ENCODE peak calls at places on chromosomes 11 and 22, in six cellular contexts. B, M, Z, N, H and U are unnamed samples.

GRCh38 chr11:129319751-129320150 is 55.9 kb upstream of the BARX2 start:
- DNase-seq in B (no peak), M (no peak), Z (no peak), N (no peak), H (no peak), U (no peak)

GRCh38 chr11:79336740-79337517 is 103.9 kb downstream of the TENM4 start:
- DNase-seq in B (no peak), M (no peak), Z (no peak), N (no peak), H (no peak), U (no peak)

GRCh38 chr11:78654071-78654470 is 79.4 kb upstream of the NARS2 start:
- DNase-seq in B (no peak), M (no peak), Z (no peak), N (no peak), H (no peak), U (no peak)

GRCh38 chr11:130772266-130773227 is 143.7 kb downstream of the SNX19 start:
- DNase-seq in B (no peak), M (no peak), Z (peak), N (peak), H (peak), U (peak)

GRCh38 chr11:43819926-43820325 is 60.7 kb upstream of the ALKBH3 start:
- DNase-seq in B (no peak), M (no peak), Z (no peak), N (no peak), H (no peak), U (no peak)

GRCh38 chr11:86978247-86978646 is 23.1 kb upstream of the FZD4 start:
- DNase-seq in B (no peak), M (no peak), Z (peak), N (no peak), H (peak), U (peak)

GRCh38 chr22:30426395-30427353 is 1.1 kb downstream of the MTFP1 start:
- DNase-seq in B (peak), M (peak), Z (peak), N (peak), H (peak), U (peak)

GRCh38 chr11:12195773-12196172 is 85.4 kb downstream of the MICAL2 start:
- DNase-seq in B (no peak), M (no peak), Z (no peak), N (no peak), H (no peak), U (no peak)

GRCh38 chr11:2690261-2690575 is 9.6 kb downstream of the KCNQ1OT1 start:
- DNase-seq in B (no peak), M (no peak), Z (no peak), N (no peak), H (peak), U (no peak)

GRCh38 chr11:12777208-12777874 is 103.1 kb downstream of the TEAD1 start:
- DNase-seq in B (no peak), M (no peak), Z (peak), N (no peak), H (peak), U (peak)

GRCh38 chr11:108496643-108497256 is 1.4 kb downstream of the POGLUT3 start:
- DNase-seq in B (no peak), M (no peak), Z (peak), N (no peak), H (peak), U (peak)
- H3K4me3 ChIP-seq in B (no peak), M (no peak), Z (peak), N (no peak), H (no peak), U (peak)

GRCh38 chr11:82733444-82734119 is at the start of gene FAM181B:
- DNase-seq in B (peak), M (peak), Z (peak), N (peak), H (peak), U (peak)

GRCh38 chr11:82734120-82734479 is 436 bp upstream of the FAM181B start:
- DNase-seq in B (no peak), M (no peak), Z (no peak), N (no peak), H (no peak), U (no peak)

GRCh38 chr11:82732348-82732733 is 1.3 kb downstream of the FAM181B start:
- DNase-seq in B (no peak), M (no peak), Z (no peak), N (no peak), H (no peak), U (no peak)

GRCh38 chr11:82731691-82732277 is 1.9 kb downstream of the FAM181B start:
- DNase-seq in B (no peak), M (no peak), Z (no peak), N (no peak), H (no peak), U (no peak)

DNA sequence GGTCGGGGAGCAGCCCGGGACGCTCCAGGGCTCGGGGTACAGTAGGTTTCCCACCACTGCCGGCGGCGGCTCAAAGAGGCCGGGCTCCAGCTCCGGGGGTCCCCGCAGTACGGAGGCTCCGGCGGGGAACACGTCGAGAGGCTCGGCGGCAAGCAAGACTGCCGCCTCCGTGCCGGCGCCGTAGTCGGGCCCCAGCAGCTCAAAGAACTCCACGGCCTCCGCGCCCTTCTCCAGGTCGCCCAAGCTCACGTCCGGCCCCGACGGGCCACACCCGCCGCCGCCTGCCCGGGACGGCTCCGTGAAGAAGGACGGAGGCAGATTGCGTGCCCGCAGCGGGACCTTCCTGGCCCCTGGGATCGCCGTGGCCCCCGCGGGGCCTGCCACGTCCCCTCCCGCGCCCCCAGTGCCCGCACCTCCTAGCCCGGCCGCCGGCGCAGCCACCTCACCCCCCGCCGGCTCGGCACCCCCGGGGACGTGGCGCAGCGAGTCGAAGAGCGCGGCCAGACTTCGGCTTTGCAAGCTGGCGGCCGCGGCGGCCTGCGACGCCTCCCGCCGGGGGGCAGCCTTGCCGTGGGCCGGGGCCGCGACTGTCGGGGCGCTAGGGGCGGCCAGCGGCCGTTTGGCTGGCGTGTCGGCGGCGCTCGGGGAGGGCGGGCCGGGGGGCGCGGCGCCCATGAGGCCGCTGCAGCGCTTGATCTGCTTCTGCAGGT is 775 bp downstream of the FAM181B start:
- DNase-seq in B (no peak), M (no peak), Z (peak), N (peak), H (no peak), U (no peak)
- H2AFZ ChIP-seq in B (peak), M (no peak), Z (peak), N (peak), H (peak), U (peak)

DNA sequence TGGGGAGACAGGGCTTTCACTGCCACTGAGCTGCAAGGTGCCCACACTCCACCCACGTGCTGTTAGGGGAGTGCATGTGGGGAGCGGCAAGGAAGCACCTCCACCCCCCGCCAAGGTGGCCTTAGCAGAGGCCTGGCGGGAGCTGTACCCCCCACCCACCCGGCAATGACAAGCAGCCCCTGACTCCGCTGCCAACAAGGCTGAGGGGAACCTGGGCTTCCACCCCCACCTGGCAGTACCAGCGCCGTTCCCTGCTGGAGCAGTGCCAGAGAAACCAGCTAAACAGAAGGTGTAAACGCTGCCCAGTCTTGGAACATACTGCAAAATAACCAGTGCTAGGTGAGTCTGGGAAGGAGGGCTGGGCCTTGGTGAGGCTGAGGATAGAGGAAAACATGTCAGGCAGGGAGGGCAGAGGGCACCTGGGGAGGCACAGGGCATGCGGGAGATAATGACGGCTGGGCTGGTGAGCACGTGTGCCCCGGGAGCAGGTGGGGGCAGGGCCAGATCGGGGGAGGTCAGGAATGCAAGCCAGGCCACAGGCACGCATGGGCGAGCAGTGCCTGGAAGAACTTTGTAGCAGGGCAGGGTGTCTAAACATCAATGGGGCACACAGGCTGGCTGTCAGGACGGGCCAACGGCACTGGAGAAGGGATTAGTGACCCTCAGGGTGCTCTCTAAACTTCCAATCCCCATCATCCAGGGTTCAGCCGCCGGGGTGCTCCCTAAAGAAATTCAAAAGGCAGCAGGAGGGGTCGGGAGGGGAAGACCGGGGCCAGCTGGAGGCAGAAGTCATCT is 6.6 kb downstream of the CERK start:
- DNase-seq in B (no peak), M (no peak), Z (peak), N (no peak), H (peak), U (peak)
- H3K4me3 ChIP-seq in B (no peak), M (no peak), Z (no peak), N (no peak), H (no peak), U (no peak)

DNA sequence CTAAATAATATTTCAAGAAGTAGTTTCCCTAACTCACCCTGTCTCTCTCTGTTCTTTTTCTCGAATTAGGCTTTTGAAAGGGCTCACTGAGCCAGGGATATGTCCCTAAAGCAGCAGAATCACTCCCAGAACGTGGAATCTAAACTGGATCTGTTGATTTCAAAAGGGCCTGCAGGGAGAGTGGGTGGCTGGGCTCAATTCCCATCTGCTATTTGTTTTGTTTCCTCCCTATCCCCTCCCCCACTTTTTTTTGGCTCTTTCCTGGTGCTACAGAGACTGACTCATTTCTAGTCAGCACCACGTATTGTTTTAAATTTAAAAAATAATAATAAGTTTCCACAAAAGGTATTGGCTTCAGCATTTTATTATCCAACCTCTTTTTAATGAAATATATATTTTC is 961.5 kb downstream of the FAM181B start:
- DNase-seq in B (peak), M (no peak), Z (peak), N (no peak), H (no peak), U (peak)
- H2AFZ ChIP-seq in B (no peak), M (peak), Z (peak), N (no peak), H (no peak), U (no peak)

GRCh38 chr11:122690292-122690691 is 34.8 kb downstream of the UBASH3B start:
- DNase-seq in B (no peak), M (no peak), Z (no peak), N (no peak), H (no peak), U (no peak)

GRCh38 chr11:122692444-122692843 is 36.9 kb downstream of the UBASH3B start:
- DNase-seq in B (no peak), M (no peak), Z (no peak), N (no peak), H (no peak), U (no peak)

GRCh38 chr11:122695076-122695620 is 39.6 kb downstream of the UBASH3B start:
- DNase-seq in B (no peak), M (no peak), Z (no peak), N (no peak), H (no peak), U (no peak)

GRCh38 chr11:122691751-122692150 is 36.2 kb downstream of the UBASH3B start:
- DNase-seq in B (no peak), M (no peak), Z (no peak), N (no peak), H (peak), U (no peak)

DNA sequence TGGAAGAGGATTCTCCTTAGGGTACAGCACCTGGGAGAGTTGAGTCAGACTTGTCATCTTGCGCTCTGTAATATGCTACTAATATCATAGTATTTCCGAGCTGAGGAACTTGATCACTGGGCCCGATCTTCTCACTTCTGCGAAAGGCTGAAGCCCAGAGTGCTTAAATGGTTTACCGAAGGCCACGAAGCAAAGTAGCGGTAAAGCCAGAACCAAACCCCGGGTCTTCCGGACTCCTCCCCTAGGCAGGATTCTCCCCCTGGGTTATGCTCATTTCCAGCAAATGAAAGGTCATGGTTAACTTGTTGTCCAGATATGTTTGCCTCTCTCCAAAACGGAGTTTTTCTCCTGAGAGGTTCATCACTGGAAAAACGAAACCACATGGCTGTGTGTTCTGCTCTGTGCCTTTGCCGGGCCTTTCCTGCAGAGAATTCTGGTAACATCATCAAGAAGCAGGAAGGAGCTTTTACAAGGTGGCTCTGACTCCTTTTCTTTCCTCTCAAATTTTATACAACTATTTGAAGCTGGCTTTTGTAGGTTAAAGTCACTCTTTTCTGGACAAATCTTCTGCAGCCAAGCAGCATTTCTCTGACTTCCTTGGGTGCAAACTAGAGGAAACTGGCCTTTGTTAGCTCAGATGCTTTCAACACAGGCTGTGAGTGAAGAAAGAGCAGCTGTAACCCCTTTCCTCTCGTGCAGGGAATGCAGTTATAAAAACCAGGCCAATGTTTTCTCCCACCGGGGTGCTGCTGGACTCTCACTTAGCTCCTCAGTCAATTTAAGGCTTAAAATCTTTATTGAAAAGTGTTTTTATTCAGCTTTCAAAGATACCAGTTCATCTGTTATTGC is 35.5 kb downstream of the UBASH3B start:
- DNase-seq in B (no peak), M (no peak), Z (peak), N (peak), H (peak), U (peak)
- H3K4me3 ChIP-seq in B (no peak), M (no peak), Z (peak), N (no peak), H (no peak), U (peak)

GRCh38 chr11:72015511-72016061 is 16.9 kb downstream of the IL18BP start:
- DNase-seq in B (no peak), M (no peak), Z (peak), N (no peak), H (peak), U (peak)
- H2AFZ ChIP-seq in B (no peak), M (no peak), Z (no peak), N (no peak), H (no peak), U (no peak)

DNA sequence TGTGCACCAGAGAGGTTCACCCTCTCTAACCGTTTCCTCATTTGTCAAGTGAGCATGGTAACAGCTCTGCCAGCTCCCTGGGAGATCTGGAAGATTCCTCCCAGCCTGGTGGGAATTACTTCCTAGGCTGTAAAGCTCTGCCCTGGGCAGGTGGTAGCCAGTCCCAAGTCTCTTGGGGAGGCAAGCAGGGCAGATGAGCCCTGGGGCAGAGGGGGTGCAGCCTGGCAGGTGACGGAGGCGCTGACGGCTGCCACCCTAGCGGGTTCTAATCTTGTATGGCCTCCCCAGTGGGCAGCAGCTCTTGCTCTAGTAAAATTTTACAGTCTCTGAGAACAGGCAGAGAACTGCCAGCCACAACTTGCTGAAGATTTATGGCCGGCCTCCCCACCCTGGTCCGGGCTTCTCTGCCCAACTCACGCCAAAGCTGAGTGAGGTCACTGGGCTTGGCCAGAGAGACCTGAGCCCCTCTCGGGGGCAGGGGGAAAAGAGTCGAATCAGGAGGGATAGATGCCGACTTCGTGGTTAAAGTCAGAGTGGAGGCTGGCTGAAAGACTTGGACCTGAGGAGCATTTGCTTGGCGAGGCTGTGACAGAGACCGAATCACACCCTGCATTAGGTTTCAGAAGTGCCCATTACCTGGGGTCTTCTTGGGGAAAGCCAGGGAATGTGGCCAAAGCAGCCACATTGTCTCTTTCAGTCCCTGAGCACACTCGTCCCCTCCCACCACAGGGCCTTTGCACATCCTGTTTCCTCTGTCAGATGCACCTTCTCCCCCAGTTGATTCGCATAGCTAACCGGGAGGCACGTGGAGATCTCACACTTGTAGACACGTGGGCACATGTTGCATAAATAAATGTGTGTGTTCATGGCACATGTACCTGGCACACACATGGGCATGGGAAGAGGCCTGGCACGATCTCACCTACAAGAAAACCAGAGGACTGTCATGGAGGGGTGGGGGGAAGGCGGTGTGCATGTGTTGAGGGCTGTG is 188.2 kb downstream of the MN1 start:
- DNase-seq in B (no peak), M (no peak), Z (peak), N (no peak), H (no peak), U (no peak)
- H3K4me3 ChIP-seq in B (peak), M (no peak), Z (no peak), N (no peak), H (no peak), U (no peak)